ENCODE peak calls at places on chromosomes 13 and 19, in eight cellular contexts. A is heart right ventricle, E is upper lobe of left lung, J is SHP77, O is kidney tubule cell, S is NCI-H1092, R is A172, D is heart left ventricle. F is an unnamed sample.

GRCh38 chr13:91132786-91133185 is 214.7 kb upstream of the MIR17HG start:
- DNase-seq in A (no peak), E (no peak), J (no peak), O (no peak), S (no peak), R (no peak), D (peak), F (no peak)

GRCh38 chr13:26247011-26247410 is 6.9 kb upstream of the CDK8 start:
- DNase-seq in A (no peak), E (no peak), J (peak), O (no peak), S (peak), R (no peak), D (no peak), F (no peak)

GRCh38 chr13:44267966-44268365 is 105.7 kb upstream of the SERP2 start:
- DNase-seq in A (no peak), E (no peak), J (no peak), O (peak), S (no peak), R (peak), D (no peak), F (peak)

GRCh38 chr19:44719262-44719701 is 20.3 kb downstream of the CEACAM16 start:
- DNase-seq in A (no peak), E (no peak), J (no peak), O (no peak), S (no peak), R (no peak), D (no peak), F (no peak)

GRCh38 chr13:59363950-59364349 is 799.8 kb downstream of the DIAPH3 start:
- DNase-seq in A (no peak), E (no peak), J (no peak), O (no peak), S (no peak), R (no peak), D (no peak), F (no peak)

GRCh38 chr19:34298891-34299510 is 44.6 kb downstream of the GARRE1 start:
- DNase-seq in A (no peak), E (no peak), J (no peak), O (no peak), S (no peak), R (no peak), D (no peak), F (no peak)

GRCh38 chr19:14886032-14886431 is at the start of gene OR7A17:
- DNase-seq in A (no peak), E (no peak), J (no peak), O (no peak), S (no peak), R (no peak), D (no peak), F (no peak)

GRCh38 chr13:31069808-31070544 is 91.7 kb downstream of the HSPH1 start:
- DNase-seq in A (no peak), E (no peak), J (no peak), O (no peak), S (no peak), R (no peak), D (no peak), F (peak)

GRCh38 chr19:15280915-15281683 is 48.9 kb upstream of the EPHX3 start:
- DNase-seq in A (peak), E (peak), J (peak), O (peak), S (peak), R (peak), D (peak), F (peak)

GRCh38 chr13:113437408-113438010 is 15.8 kb downstream of the ADPRHL1 start:
- DNase-seq in A (no peak), E (peak), J (no peak), O (no peak), S (no peak), R (no peak), D (no peak), F (no peak)

GRCh38 chr19:12545267-12545666 is 6.0 kb downstream of the ZNF564 start:
- DNase-seq in A (no peak), E (no peak), J (no peak), O (no peak), S (no peak), R (no peak), D (no peak), F (no peak)

GRCh38 chr13:48412881-48413351 is at the start of gene LPAR6:
- DNase-seq in A (no peak), E (no peak), J (no peak), O (peak), S (no peak), R (peak), D (peak), F (peak)

GRCh38 chr19:35851213-35852028 is 883 bp downstream of the NPHS1 start:
- DNase-seq in A (no peak), E (no peak), J (no peak), O (no peak), S (no peak), R (no peak), D (no peak), F (no peak)

GRCh38 chr13:33441015-33441414 is 155.5 kb upstream of the STARD13 start:
- DNase-seq in A (no peak), E (no peak), J (peak), O (peak), S (peak), R (peak), D (no peak), F (peak)

F was measured in PC-3.